ENCODE peak calls at places on chromosomes 4 and X, in six cellular contexts. N, D, E, W, Z and J are unnamed samples.
A peak's percentile ranks its signal among the peaks of the same experiment; 100 is the strongest.

GRCh38 chr4:182938213-182938645 is 21.0 kb upstream of the DCTD start:
- DNase-seq in N (peak; percentile 84), D (peak; percentile 65), E (no peak), W (peak; percentile 87), Z (peak; percentile 65), J (peak; percentile 72)

GRCh38 chrX:47232803-47233332 is at the start of gene USP11:
- DNase-seq in N (peak; percentile 78), D (peak; percentile 67), E (no peak), W (no peak), Z (peak; percentile 85), J (no peak)

GRCh38 chr4:153110739-153111138 is 93.5 kb upstream of the TRIM2 start:
- DNase-seq in N (no peak), D (no peak), E (no peak), W (no peak), Z (no peak), J (no peak)

GRCh38 chr4:41290486-41290885 is 33.8 kb downstream of the UCHL1 start:
- DNase-seq in N (no peak), D (no peak), E (no peak), W (no peak), Z (no peak), J (peak; percentile 31)

GRCh38 chr4:82247171-82247570 is 126.6 kb downstream of the HNRNPD start:
- DNase-seq in N (no peak), D (no peak), E (no peak), W (no peak), Z (no peak), J (no peak)

GRCh38 chr4:141719585-141719984 is 83.2 kb downstream of the IL15 start:
- DNase-seq in N (no peak), D (no peak), E (no peak), W (no peak), Z (no peak), J (no peak)

GRCh38 chrX:106716004-106716403 is 10.5 kb upstream of the RNF128 start:
- DNase-seq in N (no peak), D (no peak), E (no peak), W (no peak), Z (no peak), J (no peak)

GRCh38 chr4:36037127-36037526 is 207.2 kb downstream of the ARAP2 start:
- DNase-seq in N (no peak), D (no peak), E (no peak), W (no peak), Z (no peak), J (no peak)

GRCh38 chrX:819684-820083 is 189.1 kb downstream of the SHOX start:
- DNase-seq in N (no peak), D (no peak), E (no peak), W (no peak), Z (no peak), J (no peak)

GRCh38 chr4:128228021-128228571 is 59.5 kb downstream of the PGRMC2 start:
- DNase-seq in N (no peak), D (no peak), E (no peak), W (no peak), Z (no peak), J (no peak)

GRCh38 chr4:44121210-44121609 is 327.4 kb downstream of the KCTD8 start:
- DNase-seq in N (no peak), D (no peak), E (no peak), W (no peak), Z (no peak), J (no peak)

GRCh38 chr4:36758779-36759178 is 477.4 kb downstream of the DTHD1 start:
- DNase-seq in N (no peak), D (no peak), E (no peak), W (no peak), Z (no peak), J (no peak)

GRCh38 chr4:84498203-84499026 is 677 bp downstream of the NKX6-1 start:
- DNase-seq in N (peak; percentile 46), D (no peak), E (no peak), W (no peak), Z (no peak), J (no peak)

GRCh38 chr4:179596621-179597020 is 2154.4 kb upstream of the AGA start:
- DNase-seq in N (no peak), D (no peak), E (no peak), W (no peak), Z (no peak), J (no peak)

GRCh38 chrX:109312757-109313156 is 169.1 kb downstream of the GUCY2F start:
- DNase-seq in N (no peak), D (no peak), E (no peak), W (no peak), Z (no peak), J (no peak)

GRCh38 chr4:60655356-60655755 is 544.8 kb upstream of the ADGRL3 start:
- DNase-seq in N (no peak), D (no peak), E (no peak), W (no peak), Z (no peak), J (no peak)

GRCh38 chr4:20572976-20573375 is 127.3 kb upstream of the PACRGL start:
- DNase-seq in N (no peak), D (no peak), E (no peak), W (no peak), Z (no peak), J (no peak)

GRCh38 chrX:7219153-7219705 is 71.3 kb upstream of the PUDP start:
- DNase-seq in N (no peak), D (no peak), E (no peak), W (no peak), Z (no peak), J (no peak)

GRCh38 chr4:134470544-134470943 is 269.0 kb upstream of the PABPC4L start:
- DNase-seq in N (no peak), D (no peak), E (no peak), W (no peak), Z (no peak), J (no peak)

GRCh38 chr4:145326491-145326890 is 146.1 kb upstream of the OTUD4 start:
- DNase-seq in N (no peak), D (no peak), E (no peak), W (no peak), Z (no peak), J (no peak)

GRCh38 chrX:19375546-19375945 is 31.8 kb downstream of the PDHA1 start:
- DNase-seq in N (no peak), D (no peak), E (no peak), W (peak; percentile 75), Z (no peak), J (no peak)

GRCh38 chrX:19377799-19378198 is 34.1 kb downstream of the PDHA1 start:
- DNase-seq in N (no peak), D (no peak), E (no peak), W (peak; percentile 58), Z (no peak), J (no peak)

GRCh38 chrX:19373034-19373891 is 29.5 kb downstream of the PDHA1 start:
- DNase-seq in N (no peak), D (no peak), E (no peak), W (peak; percentile 77), Z (no peak), J (no peak)

DNA sequence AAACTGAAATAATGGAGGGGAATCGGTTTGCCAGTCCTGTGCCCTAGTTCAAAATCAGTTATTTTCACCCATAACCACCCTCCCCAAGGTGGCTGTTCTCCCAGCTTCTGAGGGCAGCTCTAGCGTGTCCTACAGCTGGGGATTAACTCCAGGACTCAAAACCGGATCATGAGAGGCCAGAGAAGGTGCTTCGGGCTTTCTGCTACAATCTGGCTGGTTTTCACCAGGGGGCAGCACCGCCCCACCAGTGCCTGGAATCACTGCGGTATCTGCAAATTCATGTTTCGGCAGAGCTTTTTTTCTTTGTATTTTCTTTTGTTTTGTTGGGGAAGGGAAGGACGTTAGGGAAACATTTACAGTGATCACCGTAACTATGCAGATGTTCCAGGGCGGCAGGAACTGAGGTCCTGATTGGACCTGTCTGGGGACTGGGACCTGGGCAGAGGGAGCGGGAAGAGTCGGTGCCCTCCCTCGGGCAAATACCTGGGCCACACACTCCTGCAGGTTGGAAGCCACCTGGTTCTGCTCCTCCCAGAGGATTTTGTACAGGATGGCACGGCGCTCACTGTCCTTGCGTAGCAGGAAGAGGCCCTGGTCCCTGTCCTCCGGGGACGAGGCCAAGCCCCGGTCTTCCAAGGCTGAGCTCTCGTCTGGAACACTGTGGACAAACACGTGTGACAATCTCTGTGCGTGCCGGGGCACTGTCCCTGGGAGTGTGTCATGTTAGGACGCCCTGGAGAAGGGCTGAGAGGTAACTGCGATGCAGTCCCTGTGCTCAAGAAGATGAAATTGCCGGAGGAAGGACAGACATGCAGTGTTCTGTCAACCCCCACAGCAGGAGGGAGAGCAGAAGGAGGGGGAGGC is 28.7 kb downstream of the PDHA1 start:
- DNase-seq in N (peak; percentile 79), D (peak; percentile 63), E (no peak), W (peak; percentile 86), Z (peak; percentile 66), J (peak; percentile 46)
- H3K4me3 ChIP-seq in N (peak overlapping the region; percentile 37), D (peak overlapping the region; percentile 22), E (peak overlapping the region; percentile 73), W (peak overlapping the region; percentile 28), Z (peak overlapping the region; percentile 60), J (peak overlapping the region; percentile 63)

GRCh38 chrX:76862509-76862908 is 435.0 kb downstream of the MAGEE1 start:
- DNase-seq in N (no peak), D (no peak), E (no peak), W (no peak), Z (no peak), J (no peak)
- H3K9me3 ChIP-seq in N (no peaks in the 10 kb centered on the region), D (no peaks in the 10 kb centered on the region), E (no peaks in the 10 kb centered on the region), W (no peaks in the 10 kb centered on the region), Z (no peaks in the 10 kb centered on the region), J (no peaks in the 10 kb centered on the region)

GRCh38 chrX:101383679-101384078 is 2.3 kb downstream of the BTK start:
- DNase-seq in N (no peak), D (no peak), E (no peak), W (no peak), Z (no peak), J (no peak)

GRCh38 chrX:101385795-101386541 is at the start of gene BTK:
- DNase-seq in N (no peak), D (no peak), E (no peak), W (no peak), Z (no peak), J (no peak)

GRCh38 chrX:101388604-101389003 is 2.2 kb upstream of the RPL36A start:
- DNase-seq in N (no peak), D (no peak), E (no peak), W (no peak), Z (no peak), J (no peak)

GRCh38 chrX:101386542-101386885 is 523 bp upstream of the BTK start:
- DNase-seq in N (no peak), D (no peak), E (no peak), W (no peak), Z (no peak), J (no peak)

GRCh38 chrX:101385026-101385684 is 836 bp downstream of the BTK start:
- DNase-seq in N (no peak), D (no peak), E (no peak), W (no peak), Z (no peak), J (no peak)
- H3K4me3 ChIP-seq in N (no peak overlapping the region), D (no peak overlapping the region), E (peak overlapping the region; percentile 37), W (no peak overlapping the region), Z (no peak overlapping the region), J (no peak overlapping the region)

GRCh38 chr4:110628321-110629213 is 5.7 kb upstream of the PITX2 start:
- DNase-seq in N (no peak), D (no peak), E (no peak), W (no peak), Z (no peak), J (no peak)

GRCh38 chr4:110630621-110631402 is 7.9 kb upstream of the PITX2 start:
- DNase-seq in N (no peak), D (no peak), E (no peak), W (no peak), Z (no peak), J (no peak)

GRCh38 chr4:110629214-110629754 is 6.4 kb upstream of the PITX2 start:
- DNase-seq in N (no peak), D (no peak), E (no peak), W (no peak), Z (no peak), J (no peak)

GRCh38 chr4:110631582-110632505 is 9.0 kb upstream of the PITX2 start:
- DNase-seq in N (peak; percentile 89), D (no peak), E (no peak), W (peak; percentile 78), Z (no peak), J (peak; percentile 49)

GRCh38 chr4:110629780-110630500 is 7.1 kb upstream of the PITX2 start:
- DNase-seq in N (no peak), D (no peak), E (no peak), W (no peak), Z (no peak), J (no peak)
- H3K9me3 ChIP-seq in N (no peaks in the 10 kb centered on the region), D (no peaks in the 10 kb centered on the region), E (no peaks in the 10 kb centered on the region), W (no peaks in the 10 kb centered on the region), Z (no peaks in the 10 kb centered on the region), J (no peaks in the 10 kb centered on the region)